ENCODE peak calls at places on chromosomes 3 and 15, in ten cellular contexts. K is mucosa of descending colon, X is nephron progenitor cell, E is right atrium auricular region, A is fibroblast of the aortic adventitia, S is CD14-positive monocyte, F is ovary, M is tibial artery, C is GM13976, D is H9. P is an unnamed sample.

GRCh38 chr15:62706361-62706760 is 336.2 kb upstream of the TPM1 start:
- DNase-seq in K (no peak), X (no peak), E (no peak), A (peak), S (no peak), F (no peak), M (no peak), C (no peak), D (no peak), P (no peak)

GRCh38 chr15:85600001-85600400 is 194.7 kb downstream of the KLHL25 start:
- DNase-seq in K (no peak), X (no peak), E (no peak), A (no peak), S (no peak), F (no peak), M (no peak), C (no peak), D (no peak), P (no peak)

GRCh38 chr3:9076985-9077384 is 113.7 kb upstream of the RAD18 start:
- DNase-seq in K (no peak), X (no peak), E (no peak), A (no peak), S (no peak), F (no peak), M (no peak), C (no peak), D (no peak), P (no peak)

GRCh38 chr3:139481116-139481515 is 4.8 kb upstream of the RBP2 start:
- DNase-seq in K (no peak), X (no peak), E (no peak), A (peak), S (no peak), F (no peak), M (no peak), C (no peak), D (no peak), P (no peak)

GRCh38 chr3:85862893-85863455 is 904.2 kb downstream of the CADM2 start:
- DNase-seq in K (no peak), X (no peak), E (no peak), A (no peak), S (no peak), F (no peak), M (no peak), C (no peak), D (no peak), P (no peak)

GRCh38 chr15:25541228-25541627 is 102.4 kb upstream of the UBE3A start:
- DNase-seq in K (no peak), X (no peak), E (no peak), A (no peak), S (no peak), F (no peak), M (no peak), C (no peak), D (no peak), P (no peak)

GRCh38 chr3:190097617-190098016 is 23.1 kb downstream of the P3H2 start:
- DNase-seq in K (no peak), X (peak), E (no peak), A (peak), S (no peak), F (no peak), M (no peak), C (no peak), D (no peak), P (no peak)

GRCh38 chr15:33132722-33133345 is 61.7 kb downstream of the FMN1 start:
- DNase-seq in K (no peak), X (peak), E (no peak), A (peak), S (no peak), F (no peak), M (no peak), C (no peak), D (peak), P (peak)

GRCh38 chr3:16338124-16338523 is 73.1 kb downstream of the OXNAD1 start:
- DNase-seq in K (peak), X (no peak), E (no peak), A (no peak), S (peak), F (no peak), M (no peak), C (peak), D (no peak), P (peak)

GRCh38 chr3:133859381-133860245 is 36.1 kb downstream of the RAB6B start:
- DNase-seq in K (no peak), X (no peak), E (no peak), A (no peak), S (no peak), F (no peak), M (no peak), C (no peak), D (no peak), P (no peak)

GRCh38 chr3:45618081-45618509 is 23.5 kb downstream of the LIMD1 start:
- DNase-seq in K (no peak), X (no peak), E (no peak), A (no peak), S (no peak), F (no peak), M (peak), C (no peak), D (no peak), P (no peak)

GRCh38 chr15:93210995-93211394 is 122.0 kb upstream of the RGMA start:
- DNase-seq in K (no peak), X (no peak), E (no peak), A (no peak), S (no peak), F (no peak), M (no peak), C (no peak), D (no peak), P (no peak)

GRCh38 chr3:36461588-36461987 is 81.3 kb downstream of the STAC start:
- DNase-seq in K (no peak), X (no peak), E (no peak), A (peak), S (no peak), F (no peak), M (no peak), C (no peak), D (no peak), P (no peak)

DNA sequence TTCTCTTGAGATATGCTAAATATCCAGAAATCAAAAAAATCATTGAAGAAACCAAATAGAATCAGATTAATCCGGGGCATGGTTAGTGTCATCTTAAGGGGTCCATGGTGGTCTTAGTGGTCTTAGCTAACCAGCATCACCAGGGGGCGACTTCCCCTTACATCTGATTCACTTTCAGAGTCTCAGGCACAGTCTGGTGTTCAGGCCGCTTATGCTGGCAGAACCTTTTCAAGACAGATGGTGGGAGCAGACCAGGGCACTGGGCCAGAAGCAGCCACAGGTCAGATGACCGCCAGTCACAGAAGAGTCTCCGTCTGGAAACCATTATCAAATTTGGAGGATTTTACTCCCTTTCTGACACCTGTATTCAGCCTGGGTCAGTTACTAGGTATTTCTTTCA is 365.7 kb downstream of the GBE1 start:
- DNase-seq in K (no peak), X (peak), E (no peak), A (no peak), S (no peak), F (no peak), M (no peak), C (no peak), D (peak), P (peak)
- TF ChIP-seq CTCF in K (no peak), X (peak), E (no peak), A (no peak), S (no peak), F (no peak), M (no peak), C (no peak), D (peak), P (no peak)

GRCh38 chr3:166902374-166902773 is 477.7 kb downstream of the ZBBX start:
- DNase-seq in K (no peak), X (no peak), E (no peak), A (peak), S (no peak), F (no peak), M (no peak), C (no peak), D (no peak), P (no peak)

GRCh38 chr3:166900866-166901577 is 479.1 kb downstream of the ZBBX start:
- DNase-seq in K (no peak), X (no peak), E (no peak), A (no peak), S (no peak), F (no peak), M (no peak), C (no peak), D (no peak), P (no peak)
- TF ChIP-seq CTCF in K (no peak), X (no peak), E (no peak), A (no peak), S (no peak), F (no peak), M (no peak), C (no peak), D (no peak), P (no peak)

GRCh38 chr3:107861904-107862303 is 228.9 kb downstream of the CD47 start:
- DNase-seq in K (no peak), X (no peak), E (no peak), A (no peak), S (no peak), F (no peak), M (no peak), C (no peak), D (no peak), P (peak)
- TF ChIP-seq CTCF in K (no peak), X (no peak), E (no peak), A (no peak), S (no peak), F (no peak), M (no peak), C (no peak), D (no peak), P (no peak)

GRCh38 chr3:48989796-48990635 is at the start of gene P4HTM:
- DNase-seq in K (peak), X (peak), E (peak), A (peak), S (peak), F (peak), M (peak), C (peak), D (peak), P (peak)
- TF ChIP-seq CTCF in K (no peak), X (peak), E (no peak), A (peak), S (peak), F (peak), M (peak), C (peak), D (peak), P (peak)

DNA sequence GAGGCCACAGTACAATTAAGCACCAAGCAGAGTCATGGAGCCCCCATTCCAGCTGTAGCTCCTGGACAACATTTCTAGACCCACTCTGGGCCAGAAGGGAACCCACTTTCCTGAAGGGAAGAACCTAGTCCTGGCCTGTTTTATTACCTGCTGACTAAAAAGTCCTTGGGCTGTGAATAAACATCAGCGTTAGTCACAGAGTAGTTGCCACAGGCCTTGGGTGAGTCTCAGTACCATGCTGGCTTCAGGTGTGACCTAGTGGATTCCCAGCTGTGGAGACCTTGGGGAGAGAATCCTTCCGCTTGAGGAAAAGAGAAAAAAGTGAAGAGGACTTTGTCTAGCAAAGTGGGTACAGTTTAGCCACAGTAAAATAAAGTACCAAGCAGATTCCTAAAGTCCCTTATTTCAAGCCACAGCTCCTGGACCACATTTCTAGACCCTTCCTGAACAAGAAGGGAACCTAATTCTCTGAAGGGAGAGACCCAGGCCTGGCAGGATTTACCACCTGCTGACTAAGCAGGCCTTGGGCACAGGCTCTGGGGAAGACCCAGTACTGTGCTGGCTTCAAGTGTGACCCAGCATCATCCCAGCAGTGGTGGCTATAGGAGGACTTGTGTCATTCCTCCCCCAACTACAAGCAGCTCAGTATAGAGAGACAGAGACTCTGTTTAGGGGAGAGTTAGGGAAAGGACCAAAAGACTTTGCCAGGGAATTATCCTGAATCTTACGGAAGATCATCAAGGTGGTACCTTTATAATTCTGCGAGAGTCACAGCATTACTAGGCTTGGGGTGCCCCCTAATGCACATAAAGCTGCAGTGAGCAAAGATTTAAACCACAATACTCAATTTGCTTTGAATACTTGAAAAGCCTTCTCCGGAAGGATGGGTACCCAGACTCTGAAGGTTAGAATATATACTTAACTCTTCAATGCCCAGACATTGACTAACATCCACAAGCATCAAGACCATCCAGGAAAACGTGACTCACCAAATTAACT is 118.2 kb upstream of the KCNH8 start:
- DNase-seq in K (no peak), X (no peak), E (no peak), A (no peak), S (no peak), F (no peak), M (no peak), C (no peak), D (peak), P (no peak)
- TF ChIP-seq CTCF in K (no peak), X (no peak), E (no peak), A (no peak), S (no peak), F (no peak), M (no peak), C (no peak), D (peak), P (peak)

DNA sequence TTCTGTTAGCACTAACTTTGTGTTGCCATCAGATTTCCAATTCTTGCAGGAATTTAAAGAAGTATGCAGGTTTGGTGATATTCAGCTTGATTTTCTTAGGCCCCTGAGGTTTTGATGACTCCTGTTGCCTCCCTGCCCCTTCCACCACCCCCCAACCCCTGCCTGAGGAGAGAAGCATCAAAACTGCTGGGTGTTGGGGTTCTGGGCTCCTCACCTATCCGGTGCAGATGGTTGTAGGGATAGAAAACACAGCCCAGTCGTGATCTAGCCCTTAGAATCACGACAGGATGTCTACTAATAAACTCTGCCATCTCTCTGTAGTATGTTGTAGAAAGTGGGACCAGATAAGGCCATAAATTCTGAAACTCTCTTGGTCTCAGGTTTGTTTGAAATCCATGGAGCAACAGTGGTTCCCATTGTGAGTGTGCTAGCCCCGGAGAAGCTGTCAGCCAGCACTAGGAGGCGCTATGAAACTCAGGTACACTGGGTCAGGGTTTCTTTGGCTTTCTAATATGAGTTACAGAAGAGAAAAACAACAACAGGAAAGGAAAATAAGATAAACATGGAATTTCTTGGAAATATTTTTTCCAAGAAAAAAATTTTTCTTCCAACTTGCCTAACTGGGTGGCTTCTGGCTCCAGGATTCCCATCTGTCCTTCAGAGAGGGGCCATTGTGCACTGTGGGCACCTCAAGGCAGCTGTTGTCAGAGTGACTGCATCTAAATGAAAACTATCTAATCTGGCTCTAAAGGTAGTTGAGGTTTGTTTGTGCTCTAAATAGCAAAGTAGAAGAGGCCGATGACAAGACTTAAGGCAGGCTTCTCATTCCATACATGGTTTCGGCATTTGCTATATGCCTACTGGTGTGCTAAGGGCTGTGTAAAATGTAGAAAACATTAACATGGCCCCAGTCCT is 8.7 kb downstream of the SRP14 start:
- DNase-seq in K (peak), X (peak), E (no peak), A (peak), S (no peak), F (no peak), M (no peak), C (no peak), D (no peak), P (no peak)
- TF ChIP-seq CTCF in K (peak), X (peak), E (peak), A (peak), S (peak), F (no peak), M (no peak), C (peak), D (peak), P (peak)